ENCODE peak calls at places on chromosome 22, in five cellular contexts. R is DND-41; G is pancreas; N is uterus; S is CD8-positive, alpha-beta T cell. W is an unnamed sample. For H3K4me1, the result is how much of the 10 kb centered on the place peaks cover.

GRCh38 chr22:19086417-19086816 is 35.8 kb downstream of the DGCR2 start:
- DNase-seq in G (no peak), N (no peak), R (no peak), S (no peak), W (no peak)

GRCh38 chr22:22357024-22357868 is 112.7 kb downstream of the VPREB1 start:
- DNase-seq in G (peak), S (peak), R (peak), N (peak), W (peak)

GRCh38 chr22:22465094-22465602 is 43.4 kb downstream of the ZNF280B start:
- DNase-seq in R (no peak), S (no peak), G (no peak), N (no peak), W (no peak)

GRCh38 chr22:42937164-42937854 is 77.6 kb downstream of the PACSIN2 start:
- DNase-seq in S (no peak), N (peak), G (no peak), R (no peak), W (peak)

GRCh38 chr22:23251445-23252093 is 71.3 kb downstream of the BCR start:
- DNase-seq in N (no peak), G (no peak), R (no peak), S (no peak), W (peak)

GRCh38 chr22:46079861-46080821 is 70.2 kb upstream of the PPARA start:
- DNase-seq in G (peak), N (peak), S (no peak), R (no peak), W (peak)

GRCh38 chr22:28030442-28030841 is 111.4 kb upstream of the PITPNB start:
- DNase-seq in N (no peak), G (no peak), R (no peak), S (no peak), W (no peak)

GRCh38 chr22:47049078-47049609 is 286.7 kb downstream of the TBC1D22A start:
- DNase-seq in R (no peak), N (no peak), G (peak), S (no peak), W (no peak)

GRCh38 chr22:45704648-45705047 is 33.0 kb downstream of the ATXN10 start:
- DNase-seq in G (no peak), S (no peak), N (no peak), R (no peak), W (no peak)

GRCh38 chr22:37566329-37566837 is 6.1 kb downstream of the CDC42EP1 start:
- DNase-seq in R (peak), N (no peak), G (peak), S (peak), W (no peak)

GRCh38 chr22:27238935-27239510 is 562.5 kb downstream of the MN1 start:
- DNase-seq in R (no peak), N (peak), G (peak), S (no peak), W (no peak)

GRCh38 chr22:50687829-50688228 is 15.2 kb downstream of the SHANK3 start:
- DNase-seq in R (no peak), N (no peak), S (peak), G (peak), W (peak)

DNA sequence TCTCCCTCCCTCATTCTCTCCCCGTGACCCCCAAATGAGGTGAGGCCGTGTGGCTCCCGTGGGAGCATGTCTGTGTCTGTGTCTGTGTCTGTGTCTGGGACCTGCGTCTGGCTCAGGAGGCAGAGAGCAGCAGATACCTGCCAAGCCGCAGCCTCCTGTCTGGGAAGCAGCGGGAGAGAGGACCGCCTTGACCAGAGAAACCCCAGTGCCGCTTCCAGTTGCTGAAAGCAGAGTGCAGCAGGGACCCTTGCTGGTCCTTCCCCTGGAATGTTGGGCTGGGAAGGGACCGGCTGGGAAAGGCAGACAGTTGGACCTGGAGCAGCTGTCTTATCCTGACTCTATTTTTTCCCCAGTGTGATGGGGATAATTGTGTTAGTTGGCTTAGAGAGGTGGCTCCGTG is 525 bp downstream of the CSDC2 start:
- DNase-seq in N (no peak), R (no peak), G (no peak), S (no peak), W (no peak)
- H3K4me1 ChIP-seq in N (under half), R (under half), G (under half), S (under half), W (under half)

GRCh38 chr22:24834845-24835570 is 29.0 kb downstream of the SGSM1 start:
- DNase-seq in G (no peak), N (no peak), R (no peak), S (no peak), W (no peak)
- TF ChIP-seq CTCF in G (peak), N (no peak), R (peak), S (no peak), W (peak)

DNA sequence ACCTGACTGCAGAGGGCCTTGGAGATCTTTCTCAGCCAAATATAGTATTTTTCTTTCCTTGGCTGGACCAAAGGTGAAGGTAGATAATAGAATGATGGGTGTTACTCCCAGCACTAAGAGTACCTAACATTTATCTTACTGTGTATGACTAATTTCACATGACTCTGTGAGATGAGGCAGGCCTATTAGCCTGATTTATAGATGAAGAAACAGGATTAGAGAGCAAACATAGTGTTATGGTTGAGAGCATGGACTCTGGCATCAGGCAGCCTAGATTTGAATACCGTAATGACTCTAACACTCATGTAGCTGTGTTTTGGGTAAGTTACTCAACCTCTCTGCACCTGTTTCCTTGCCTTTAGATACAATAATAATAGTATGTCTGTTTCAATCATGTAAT is 2.7 kb downstream of the ACO2 start:
- DNase-seq in G (no peak), R (no peak), S (no peak), N (no peak), W (no peak)
- H3K4me1 ChIP-seq in G (under half), R (under half), S (under half), N (under half), W (under half)

DNA sequence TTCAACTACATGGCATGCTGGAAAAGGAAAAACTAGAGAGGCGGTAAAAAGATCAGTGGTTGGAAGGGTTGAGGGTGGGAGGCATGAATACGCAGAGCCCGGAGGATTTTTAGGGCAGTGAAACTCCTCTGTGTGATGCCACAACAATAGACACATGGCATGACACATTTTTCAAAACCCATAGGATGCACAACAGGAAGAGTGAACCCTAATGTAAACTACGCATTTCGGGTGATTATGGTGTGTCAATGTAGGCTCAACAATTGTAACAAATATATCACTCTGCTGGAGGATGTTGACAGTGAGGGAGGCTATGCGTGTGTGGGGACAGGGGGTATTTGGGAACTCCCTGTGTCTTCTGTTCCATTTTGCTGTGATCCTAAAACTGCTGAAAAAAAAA is 15.7 kb upstream of the FAM83F start:
- DNase-seq in R (no peak), S (no peak), G (no peak), N (no peak), W (no peak)
- TF ChIP-seq CTCF in R (no peak), S (no peak), G (no peak), N (no peak), W (no peak)

GRCh38 chr22:36336246-36337182 is 51.3 kb downstream of the MYH9 start:
- DNase-seq in R (no peak), G (no peak), S (no peak), N (no peak), W (no peak)

GRCh38 chr22:36334081-36334831 is 53.5 kb downstream of the MYH9 start:
- DNase-seq in G (no peak), N (no peak), S (peak), R (no peak), W (no peak)

GRCh38 chr22:36337365-36338130 is 50.2 kb downstream of the MYH9 start:
- DNase-seq in R (no peak), S (no peak), G (no peak), N (no peak), W (no peak)

GRCh38 chr22:36334838-36335603 is 52.7 kb downstream of the MYH9 start:
- DNase-seq in N (no peak), S (peak), G (no peak), R (no peak), W (no peak)

DNA sequence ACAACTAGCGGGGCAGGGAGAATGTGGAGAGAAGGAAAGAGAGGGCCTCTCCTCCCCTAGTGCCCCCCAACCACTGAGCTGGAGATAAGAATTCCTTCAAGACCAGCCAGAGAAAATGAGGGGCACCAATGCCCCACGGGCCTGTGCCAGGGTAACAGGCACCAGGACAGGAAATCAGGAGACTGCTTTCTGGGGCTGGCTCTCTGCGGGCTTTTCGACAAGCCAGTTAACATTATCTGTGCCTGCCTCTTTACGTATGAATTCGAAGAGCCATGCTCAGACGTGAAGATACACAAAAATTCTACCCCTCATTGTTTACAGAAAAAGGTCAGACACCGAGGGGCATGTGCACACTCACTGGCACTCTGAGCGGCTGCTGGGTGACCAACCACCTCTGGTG is 52.1 kb downstream of the MYH9 start:
- DNase-seq in N (no peak), G (no peak), S (peak), R (no peak), W (no peak)
- H3K4me1 ChIP-seq in N (under half), G (half or more), S (half or more), R (half or more), W (half or more)

GRCh38 chr22:25083414-25084166 is 116.1 kb upstream of the CRYBB3 start:
- DNase-seq in R (no peak), G (no peak), S (no peak), N (no peak), W (no peak)
- TF ChIP-seq CTCF in R (no peak), G (no peak), S (no peak), N (no peak), W (no peak)

GRCh38 chr22:30317778-30318177 is 9.0 kb downstream of the TBC1D10A start:
- DNase-seq in G (no peak), N (no peak), S (no peak), R (no peak), W (no peak)
- H3K4me1 ChIP-seq in G (under half), N (under half), S (half or more), R (half or more), W (half or more)